ENCODE peak calls at places on chromosome 17, in six cellular contexts. A is stimulated activated CD8-positive, alpha-beta memory T cell treated with anti-CD3 and anti-CD28 coated beads, Interleukin-15, amount 100 ng/mL, for 24 hours; W is OCI-LY7; H is central memory CD4-positive, alpha-beta T cell; D is lower lobe of right lung; R is ACHN. C is an unnamed sample.

GRCh38 chr17:13160281-13160680 is 142.5 kb upstream of the ELAC2 start:
- DNase-seq in A (no peak), W (no peak), H (no peak), D (no peak), R (no peak), C (no peak)

GRCh38 chr17:9232591-9233270 is 211.4 kb downstream of the NTN1 start:
- DNase-seq in A (no peak), W (no peak), H (no peak), D (no peak), R (no peak), C (no peak)

GRCh38 chr17:152860-153420 is 15.6 kb downstream of the SCGB1C2 start:
- DNase-seq in A (no peak), W (no peak), H (no peak), D (peak; percentile 32), R (no peak), C (peak; percentile 81)

GRCh38 chr17:60720763-60721531 is 43.3 kb downstream of the BCAS3 start:
- DNase-seq in A (no peak), W (peak; percentile 60), H (peak; percentile 29), D (no peak), R (peak; percentile 70), C (no peak)

GRCh38 chr17:48225725-48226567 is 118.4 kb downstream of the SNX11 start:
- DNase-seq in A (no peak), W (no peak), H (no peak), D (no peak), R (no peak), C (no peak)

GRCh38 chr17:50043290-50044148 is 12.4 kb upstream of the ITGA3 start:
- DNase-seq in A (no peak), W (no peak), H (no peak), D (no peak), R (no peak), C (peak; percentile 57)

GRCh38 chr17:17576772-17577234 is 14.7 kb downstream of the PEMT start:
- DNase-seq in A (no peak), W (no peak), H (no peak), D (no peak), R (no peak), C (no peak)

GRCh38 chr17:1216209-1216937 is 36.6 kb upstream of the ABR start:
- DNase-seq in A (no peak), W (peak; percentile 92), H (no peak), D (no peak), R (no peak), C (no peak)

GRCh38 chr17:21686165-21687015 is 5.9 kb upstream of the KCNJ18 start:
- DNase-seq in A (no peak), W (no peak), H (no peak), D (no peak), R (no peak), C (no peak)

GRCh38 chr17:81960130-81960958 is 643 bp downstream of the NOTUM start:
- DNase-seq in A (no peak), W (no peak), H (no peak), D (no peak), R (no peak), C (no peak)

GRCh38 chr17:74309902-74310301 is 16.1 kb upstream of the KIF19 start:
- DNase-seq in A (no peak), W (no peak), H (no peak), D (no peak), R (no peak), C (no peak)

GRCh38 chr17:75720656-75721462 is at the start of gene ITGB4:
- DNase-seq in A (peak; percentile 7), W (peak; percentile 75), H (peak; percentile 64), D (peak; percentile 88), R (peak; percentile 57), C (no peak)

GRCh38 chr17:57750930-57751329 is 5.8 kb upstream of the CCDC182 start:
- DNase-seq in A (no peak), W (no peak), H (no peak), D (no peak), R (no peak), C (no peak)

GRCh38 chr17:64480951-64481350 is 15.9 kb downstream of the POLG2 start:
- DNase-seq in A (no peak), W (no peak), H (no peak), D (no peak), R (no peak), C (no peak)

GRCh38 chr17:80761421-80761871 is 216.8 kb downstream of the RPTOR start:
- DNase-seq in A (no peak), W (no peak), H (peak; percentile 71), D (no peak), R (peak; percentile 85), C (no peak)